ENCODE peak calls at places on chromosomes 11 and 22, in seven cellular contexts. F, I, A, Q, R, M and L are unnamed samples.

GRCh38 chr11:110317516-110317932 is 21.1 kb upstream of the RDX start:
- DNase-seq in F (peak; percentile 82), I (no peak), A (no peak), Q (no peak), R (peak; percentile 89), M (no peak), L (no peak)

GRCh38 chr11:10117709-10118341 is 176.2 kb downstream of the SBF2 start:
- DNase-seq in F (no peak), I (no peak), A (no peak), Q (no peak), R (no peak), M (no peak), L (no peak)

GRCh38 chr11:77249427-77249826 is 52.1 kb downstream of the GDPD4 start:
- DNase-seq in F (no peak), I (no peak), A (no peak), Q (no peak), R (no peak), M (no peak), L (no peak)

GRCh38 chr11:17148536-17148935 is 59.2 kb downstream of the PIK3C2A start:
- DNase-seq in F (no peak), I (no peak), A (no peak), Q (no peak), R (no peak), M (no peak), L (no peak)

GRCh38 chr11:126265801-126266200 is 2.9 kb downstream of the SRPRA start:
- DNase-seq in F (no peak), I (no peak), A (no peak), Q (no peak), R (no peak), M (peak; percentile 31), L (no peak)

GRCh38 chr11:3855808-3856491 is 486 bp downstream of the STIM1 start:
- DNase-seq in F (no peak), I (peak; percentile 44), A (peak; percentile 77), Q (peak; percentile 17), R (peak; percentile 21), M (peak; percentile 59), L (no peak)

GRCh38 chr11:134343646-134344045 is 11.9 kb downstream of the GLB1L2 start:
- DNase-seq in F (no peak), I (no peak), A (no peak), Q (no peak), R (no peak), M (no peak), L (no peak)

GRCh38 chr11:111944651-111945051 is 7.5 kb downstream of the DIXDC1 start:
- DNase-seq in F (no peak), I (no peak), A (no peak), Q (no peak), R (no peak), M (peak; percentile 82), L (no peak)

GRCh38 chr11:66203847-66204246 is 64.6 kb upstream of the RAB1B start:
- DNase-seq in F (no peak), I (no peak), A (no peak), Q (no peak), R (no peak), M (no peak), L (no peak)

GRCh38 chr11:126133902-126134301 is 71.2 kb upstream of the CDON start:
- DNase-seq in F (no peak), I (no peak), A (no peak), Q (no peak), R (no peak), M (no peak), L (no peak)

GRCh38 chr11:13220148-13220547 is 57.4 kb upstream of the BMAL1 start:
- DNase-seq in F (no peak), I (no peak), A (no peak), Q (no peak), R (no peak), M (no peak), L (no peak)

GRCh38 chr11:131246589-131247164 is 123.7 kb upstream of the NTM start:
- DNase-seq in F (no peak), I (peak; percentile 18), A (no peak), Q (no peak), R (no peak), M (no peak), L (no peak)

GRCh38 chr11:67024410-67024809 is 1.5 kb downstream of the SYT12 start:
- DNase-seq in F (no peak), I (no peak), A (peak; percentile 45), Q (no peak), R (no peak), M (no peak), L (no peak)

GRCh38 chr22:32649515-32650200 is 151.8 kb upstream of the TIMP3 start:
- DNase-seq in F (no peak), I (no peak), A (no peak), Q (no peak), R (no peak), M (no peak), L (no peak)

GRCh38 chr11:77324508-77324907 is 23.0 kb upstream of the GDPD4 start:
- DNase-seq in F (no peak), I (no peak), A (no peak), Q (no peak), R (no peak), M (no peak), L (no peak)

GRCh38 chr11:114273071-114273470 is 23.1 kb upstream of the NNMT start:
- DNase-seq in F (no peak), I (no peak), A (no peak), Q (no peak), R (no peak), M (no peak), L (no peak)

GRCh38 chr11:3121416-3121815 is 43.7 kb downstream of the OSBPL5 start:
- DNase-seq in F (no peak), I (no peak), A (no peak), Q (peak; percentile 1), R (no peak), M (no peak), L (no peak)

GRCh38 chr11:74462009-74462408 is 5.3 kb downstream of the KCNE3 start:
- DNase-seq in F (no peak), I (peak; percentile 85), A (peak; percentile 58), Q (no peak), R (no peak), M (no peak), L (no peak)

GRCh38 chr11:28049338-28050216 is 58.4 kb downstream of the KIF18A start:
- DNase-seq in F (no peak), I (no peak), A (no peak), Q (no peak), R (no peak), M (no peak), L (no peak)

GRCh38 chr11:46346886-46347636 is at the start of gene DGKZ:
- DNase-seq in F (peak; percentile 33), I (peak; percentile 84), A (peak; percentile 71), Q (peak; percentile 84), R (peak; percentile 75), M (peak; percentile 79), L (no peak)

GRCh38 chr11:134046681-134047449 is 22.0 kb upstream of the JAM3 start:
- DNase-seq in F (no peak), I (no peak), A (no peak), Q (no peak), R (no peak), M (no peak), L (no peak)

GRCh38 chr22:17518379-17518778 is 44.9 kb upstream of the SLC25A18 start:
- DNase-seq in F (no peak), I (no peak), A (no peak), Q (no peak), R (no peak), M (no peak), L (no peak)

GRCh38 chr11:104333977-104334376 is 170.0 kb upstream of the PDGFD start:
- DNase-seq in F (no peak), I (no peak), A (no peak), Q (no peak), R (no peak), M (peak; percentile 11), L (no peak)

GRCh38 chr11:8336356-8337114 is 72.9 kb upstream of the LMO1 start:
- DNase-seq in F (no peak), I (no peak), A (no peak), Q (no peak), R (no peak), M (no peak), L (no peak)

GRCh38 chr22:39182478-39183030 is 30.1 kb upstream of the CBX7 start:
- DNase-seq in F (no peak), I (no peak), A (no peak), Q (no peak), R (no peak), M (no peak), L (no peak)

GRCh38 chr11:32113637-32114203 is 22.8 kb downstream of the RCN1 start:
- DNase-seq in F (no peak), I (no peak), A (no peak), Q (no peak), R (peak; percentile 9), M (no peak), L (no peak)

GRCh38 chr11:9953994-9954626 is 290.2 kb downstream of the SWAP70 start:
- DNase-seq in F (no peak), I (no peak), A (no peak), Q (no peak), R (no peak), M (no peak), L (peak; percentile 59)

GRCh38 chr11:129972596-129972995 is 30.0 kb downstream of the PRDM10 start:
- DNase-seq in F (no peak), I (no peak), A (no peak), Q (no peak), R (no peak), M (no peak), L (no peak)

GRCh38 chr11:37710031-37710430 is 1112.0 kb upstream of the RAG2 start:
- DNase-seq in F (no peak), I (no peak), A (no peak), Q (no peak), R (no peak), M (no peak), L (no peak)

GRCh38 chr22:20178922-20179227 is 28.0 kb upstream of the CCDC188 start:
- DNase-seq in F (no peak), I (no peak), A (no peak), Q (no peak), R (no peak), M (no peak), L (no peak)

GRCh38 chr11:118635642-118636041 is 28.2 kb downstream of the PHLDB1 start:
- DNase-seq in F (no peak), I (peak; percentile 16), A (no peak), Q (no peak), R (no peak), M (no peak), L (no peak)

GRCh38 chr11:40274017-40274416 is 1185.4 kb downstream of the LRRC4C start:
- DNase-seq in F (no peak), I (no peak), A (no peak), Q (no peak), R (no peak), M (peak; percentile 1), L (no peak)

GRCh38 chr11:7579226-7579825 is 65.5 kb downstream of the PPFIBP2 start:
- DNase-seq in F (no peak), I (peak; percentile 44), A (no peak), Q (no peak), R (no peak), M (no peak), L (no peak)

GRCh38 chr22:30017375-30017774 is 62.9 kb upstream of the HORMAD2 start:
- DNase-seq in F (no peak), I (no peak), A (no peak), Q (no peak), R (no peak), M (no peak), L (no peak)

GRCh38 chr11:118928870-118929495 is 3.3 kb upstream of the BCL9L start:
- DNase-seq in F (no peak), I (peak; percentile 78), A (peak; percentile 79), Q (no peak), R (peak; percentile 66), M (peak; percentile 52), L (no peak)

GRCh38 chr22:46421272-46421671 is 85.8 kb downstream of the TRMU start:
- DNase-seq in F (no peak), I (no peak), A (no peak), Q (no peak), R (no peak), M (no peak), L (no peak)

GRCh38 chr11:9775393-9775780 is 111.5 kb downstream of the SWAP70 start:
- DNase-seq in F (no peak), I (no peak), A (no peak), Q (no peak), R (no peak), M (no peak), L (no peak)

GRCh38 chr22:35549338-35549737 is 8.7 kb downstream of the RASD2 start:
- DNase-seq in F (no peak), I (peak; percentile 68), A (no peak), Q (no peak), R (peak; percentile 73), M (no peak), L (no peak)